ENCODE peak calls at places on chromosomes 3 and 15, in six cellular contexts. One of them, this sample, is unnamed.

GRCh38 chr3:46524008-46524407 is 26.2 kb downstream of the RTP3 start:
- DNase-seq in mesothelial cell of epicardium: no peak
- DNase-seq in upper lobe of left lung: no peak
- DNase-seq in heart right ventricle: no peak
- DNase-seq in AG04450: no peak
- DNase-seq in HFF-Myc: no peak
- DNase-seq in this sample: no peak

GRCh38 chr15:89121414-89121813 is 33.2 kb downstream of the ABHD2 start:
- DNase-seq in mesothelial cell of epicardium: no peak
- DNase-seq in upper lobe of left lung: peak; percentile 68
- DNase-seq in heart right ventricle: no peak
- DNase-seq in AG04450: no peak
- DNase-seq in HFF-Myc: no peak
- DNase-seq in this sample: no peak

GRCh38 chr3:38602576-38603250 is 46.8 kb downstream of the SCN5A start:
- DNase-seq in mesothelial cell of epicardium: no peak
- DNase-seq in upper lobe of left lung: no peak
- DNase-seq in heart right ventricle: no peak
- DNase-seq in AG04450: no peak
- DNase-seq in HFF-Myc: no peak
- DNase-seq in this sample: no peak

GRCh38 chr3:52547143-52547542 is 10.7 kb downstream of the UQCC5 start:
- DNase-seq in mesothelial cell of epicardium: no peak
- DNase-seq in upper lobe of left lung: no peak
- DNase-seq in heart right ventricle: no peak
- DNase-seq in AG04450: no peak
- DNase-seq in HFF-Myc: no peak
- DNase-seq in this sample: no peak

GRCh38 chr15:63094495-63094931 is 27.1 kb upstream of the LACTB start:
- DNase-seq in mesothelial cell of epicardium: no peak
- DNase-seq in upper lobe of left lung: no peak
- DNase-seq in heart right ventricle: no peak
- DNase-seq in AG04450: peak; percentile 58
- DNase-seq in HFF-Myc: no peak
- DNase-seq in this sample: no peak

GRCh38 chr15:45331977-45332376 is 46.4 kb downstream of the GATM start:
- DNase-seq in mesothelial cell of epicardium: no peak
- DNase-seq in upper lobe of left lung: no peak
- DNase-seq in heart right ventricle: no peak
- DNase-seq in AG04450: no peak
- DNase-seq in HFF-Myc: no peak
- DNase-seq in this sample: no peak

GRCh38 chr15:70569139-70569717 is 194.1 kb downstream of the UACA start:
- DNase-seq in mesothelial cell of epicardium: no peak
- DNase-seq in upper lobe of left lung: no peak
- DNase-seq in heart right ventricle: no peak
- DNase-seq in AG04450: peak; percentile 38
- DNase-seq in HFF-Myc: peak; percentile 53
- DNase-seq in this sample: no peak

GRCh38 chr15:71115567-71116351 is 488 bp downstream of the THSD4 start:
- DNase-seq in mesothelial cell of epicardium: peak; percentile 35
- DNase-seq in upper lobe of left lung: peak; percentile 73
- DNase-seq in heart right ventricle: peak; percentile 58
- DNase-seq in AG04450: no peak
- DNase-seq in HFF-Myc: no peak
- DNase-seq in this sample: no peak

GRCh38 chr3:46974421-46975227 is 1.9 kb downstream of the CCDC12 start:
- DNase-seq in mesothelial cell of epicardium: no peak
- DNase-seq in upper lobe of left lung: no peak
- DNase-seq in heart right ventricle: no peak
- DNase-seq in AG04450: no peak
- DNase-seq in HFF-Myc: no peak
- DNase-seq in this sample: no peak

GRCh38 chr15:91469627-91470567 is 369.8 kb downstream of the SV2B start:
- DNase-seq in mesothelial cell of epicardium: no peak
- DNase-seq in upper lobe of left lung: peak; percentile 24
- DNase-seq in heart right ventricle: no peak
- DNase-seq in AG04450: no peak
- DNase-seq in HFF-Myc: no peak
- DNase-seq in this sample: peak; percentile 24

GRCh38 chr3:42123012-42123581 is 31.9 kb downstream of the TRAK1 start:
- DNase-seq in mesothelial cell of epicardium: no peak
- DNase-seq in upper lobe of left lung: no peak
- DNase-seq in heart right ventricle: peak; percentile 28
- DNase-seq in AG04450: no peak
- DNase-seq in HFF-Myc: no peak
- DNase-seq in this sample: no peak

GRCh38 chr15:94230886-94231727 is at the start of gene MCTP2:
- DNase-seq in mesothelial cell of epicardium: peak; percentile 24
- DNase-seq in upper lobe of left lung: peak; percentile 95
- DNase-seq in heart right ventricle: peak; percentile 64
- DNase-seq in AG04450: peak; percentile 39
- DNase-seq in HFF-Myc: no peak
- DNase-seq in this sample: peak; percentile 93
- TF ChIP-seq CTCF in mesothelial cell of epicardium: no peak
- TF ChIP-seq CTCF in upper lobe of left lung: no peak
- TF ChIP-seq CTCF in heart right ventricle: no peak
- TF ChIP-seq CTCF in AG04450: peak; percentile 12
- TF ChIP-seq CTCF in HFF-Myc: no peak
- TF ChIP-seq CTCF in this sample: peak; percentile 15

DNA sequence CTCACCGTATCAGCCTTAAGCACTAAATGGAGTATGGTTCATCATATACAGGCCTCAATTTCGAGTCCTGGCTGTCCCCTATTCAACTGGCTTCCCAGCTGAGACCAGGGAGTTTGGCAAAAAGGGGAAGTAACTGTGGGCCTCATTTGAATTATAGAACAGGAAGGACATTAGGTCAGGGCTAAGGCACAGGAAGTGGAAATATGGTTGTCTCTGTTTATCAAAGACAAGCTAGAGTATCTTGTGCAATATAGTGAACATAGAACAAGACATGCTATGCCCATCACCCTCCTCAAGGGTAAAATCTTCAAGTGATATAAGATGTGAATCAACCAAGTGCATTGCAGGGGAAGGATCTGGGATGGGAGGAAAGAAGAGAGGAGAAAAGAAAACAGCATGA is 494.4 kb downstream of the NTRK3 start:
- DNase-seq in mesothelial cell of epicardium: no peak
- DNase-seq in upper lobe of left lung: no peak
- DNase-seq in heart right ventricle: no peak
- DNase-seq in AG04450: no peak
- DNase-seq in HFF-Myc: no peak
- DNase-seq in this sample: no peak
- TF ChIP-seq CTCF in mesothelial cell of epicardium: no peak
- TF ChIP-seq CTCF in upper lobe of left lung: peak; percentile 34
- TF ChIP-seq CTCF in heart right ventricle: no peak
- TF ChIP-seq CTCF in AG04450: no peak
- TF ChIP-seq CTCF in HFF-Myc: no peak
- TF ChIP-seq CTCF in this sample: no peak

DNA sequence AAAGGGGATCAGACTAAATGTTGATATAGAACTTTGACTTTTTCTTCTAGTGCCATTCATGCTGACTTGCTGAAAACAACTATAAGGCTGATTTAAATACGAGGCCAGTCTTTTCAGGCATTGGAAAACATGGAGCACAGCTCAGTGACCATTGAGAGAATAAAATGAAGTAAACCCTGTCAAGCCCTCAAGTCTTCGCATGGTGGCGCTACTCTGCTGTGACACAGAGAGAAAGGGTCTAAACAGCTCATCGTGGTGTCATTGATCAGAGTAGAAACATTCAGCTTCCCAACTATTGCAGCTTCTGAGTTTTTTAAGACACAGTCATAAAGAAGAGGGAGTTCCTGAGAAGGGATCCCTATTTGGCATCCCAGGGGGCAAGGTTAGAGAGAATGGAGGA is 716.2 kb downstream of the DIPK2A start:
- DNase-seq in mesothelial cell of epicardium: no peak
- DNase-seq in upper lobe of left lung: no peak
- DNase-seq in heart right ventricle: no peak
- DNase-seq in AG04450: no peak
- DNase-seq in HFF-Myc: no peak
- DNase-seq in this sample: no peak
- TF ChIP-seq CTCF in mesothelial cell of epicardium: no peak
- TF ChIP-seq CTCF in upper lobe of left lung: no peak
- TF ChIP-seq CTCF in heart right ventricle: no peak
- TF ChIP-seq CTCF in AG04450: no peak
- TF ChIP-seq CTCF in HFF-Myc: peak; percentile 18
- TF ChIP-seq CTCF in this sample: no peak

DNA sequence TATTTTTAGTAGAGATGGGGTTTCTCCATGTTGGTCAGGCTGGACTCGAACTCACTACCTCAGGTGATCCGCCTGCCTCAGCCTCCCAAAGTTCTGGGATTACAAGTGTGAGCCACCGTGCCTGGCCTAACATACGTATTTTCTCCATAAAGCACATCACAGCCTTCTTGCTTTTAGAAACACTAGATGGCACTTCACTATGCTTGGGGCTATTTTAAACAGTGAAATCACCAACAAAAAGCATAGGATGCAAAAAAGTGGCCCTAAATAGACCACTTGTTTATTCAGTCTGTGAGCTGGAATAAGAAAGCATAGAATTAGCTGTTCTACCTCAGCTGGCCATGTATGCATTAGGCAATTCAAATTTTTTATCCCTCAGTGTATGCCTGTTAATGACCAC is 46.0 kb downstream of the PRICKLE2 start:
- DNase-seq in mesothelial cell of epicardium: no peak
- DNase-seq in upper lobe of left lung: no peak
- DNase-seq in heart right ventricle: no peak
- DNase-seq in AG04450: no peak
- DNase-seq in HFF-Myc: no peak
- DNase-seq in this sample: no peak
- TF ChIP-seq CTCF in mesothelial cell of epicardium: no peak
- TF ChIP-seq CTCF in upper lobe of left lung: no peak
- TF ChIP-seq CTCF in heart right ventricle: peak; percentile 36
- TF ChIP-seq CTCF in AG04450: peak; percentile 8
- TF ChIP-seq CTCF in HFF-Myc: no peak
- TF ChIP-seq CTCF in this sample: no peak

DNA sequence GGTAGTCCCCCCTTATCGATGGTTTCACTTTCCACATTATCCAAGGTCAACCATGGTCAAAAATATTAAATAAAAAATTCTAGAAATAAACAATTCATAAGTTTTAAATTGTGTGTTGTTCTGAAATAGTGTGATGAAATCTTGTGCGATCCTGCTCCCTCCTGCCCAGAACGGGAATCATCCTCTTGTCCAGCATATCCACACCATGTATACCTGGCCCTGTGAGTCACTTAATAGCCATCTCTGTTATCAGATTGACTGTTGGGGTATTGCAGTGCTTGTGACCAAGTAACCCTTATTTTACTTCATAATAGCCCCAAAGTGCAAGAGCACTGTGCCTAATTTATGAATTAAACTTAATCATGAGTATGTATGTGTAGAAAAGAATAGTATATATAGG is 19.1 kb downstream of the FAM81A start:
- DNase-seq in mesothelial cell of epicardium: no peak
- DNase-seq in upper lobe of left lung: no peak
- DNase-seq in heart right ventricle: no peak
- DNase-seq in AG04450: no peak
- DNase-seq in HFF-Myc: no peak
- DNase-seq in this sample: no peak
- TF ChIP-seq CTCF in mesothelial cell of epicardium: no peak
- TF ChIP-seq CTCF in upper lobe of left lung: no peak
- TF ChIP-seq CTCF in heart right ventricle: no peak
- TF ChIP-seq CTCF in AG04450: no peak
- TF ChIP-seq CTCF in HFF-Myc: no peak
- TF ChIP-seq CTCF in this sample: no peak

This sample was measured in natural killer cell.